ENCODE peak calls at places on chromosomes 1 and 21, in nine cellular contexts. S, A, T, G, Q, Z, Y, D and W are unnamed samples.

GRCh38 chr1:248618878-248619277 is 16.0 kb downstream of the OR2T11 start:
- DNase-seq in S (no peak), A (no peak), T (no peak), G (peak), Q (peak), Z (peak), Y (no peak), D (peak), W (peak)

GRCh38 chr1:92481598-92482403 is 4.9 kb downstream of the GFI1 start:
- DNase-seq in S (no peak), A (no peak), T (no peak), G (peak), Q (no peak), Z (peak), Y (no peak), D (peak), W (no peak)

GRCh38 chr21:43289442-43289841 is 120.6 kb downstream of the CRYAA start:
- DNase-seq in S (no peak), A (peak), T (no peak), G (no peak), Q (no peak), Z (no peak), Y (no peak), D (no peak), W (no peak)

GRCh38 chr1:8987881-8988617 is 38.2 kb downstream of the SLC2A7 start:
- DNase-seq in S (no peak), A (peak), T (no peak), G (peak), Q (peak), Z (peak), Y (peak), D (peak), W (peak)

GRCh38 chr1:119617751-119618691 is 30.0 kb downstream of the ZNF697 start:
- DNase-seq in S (no peak), A (no peak), T (no peak), G (no peak), Q (no peak), Z (no peak), Y (no peak), D (no peak), W (no peak)

GRCh38 chr21:31961027-31961426 is 88.2 kb downstream of the HUNK start:
- DNase-seq in S (no peak), A (no peak), T (no peak), G (no peak), Q (no peak), Z (no peak), Y (no peak), D (no peak), W (no peak)

GRCh38 chr1:16442273-16442672 is 1.7 kb downstream of the NECAP2 start:
- DNase-seq in S (no peak), A (no peak), T (no peak), G (no peak), Q (no peak), Z (no peak), Y (no peak), D (no peak), W (no peak)

GRCh38 chr1:163107655-163108054 is 38.5 kb downstream of the RGS4 start:
- DNase-seq in S (no peak), A (no peak), T (no peak), G (no peak), Q (no peak), Z (no peak), Y (no peak), D (no peak), W (no peak)

GRCh38 chr1:167981933-167982332 is 45.1 kb upstream of the MPC2 start:
- DNase-seq in S (no peak), A (no peak), T (no peak), G (no peak), Q (no peak), Z (no peak), Y (no peak), D (no peak), W (no peak)

GRCh38 chr1:80882552-80882951 is 918.2 kb upstream of the ADGRL2 start:
- DNase-seq in S (no peak), A (no peak), T (no peak), G (no peak), Q (no peak), Z (peak), Y (no peak), D (no peak), W (no peak)

GRCh38 chr1:65493792-65494191 is 73.3 kb downstream of the LEPR start:
- DNase-seq in S (no peak), A (no peak), T (no peak), G (no peak), Q (no peak), Z (peak), Y (no peak), D (no peak), W (peak)

GRCh38 chr1:208248254-208248935 is 4.2 kb upstream of the PLXNA2 start:
- DNase-seq in S (no peak), A (no peak), T (no peak), G (no peak), Q (no peak), Z (no peak), Y (no peak), D (no peak), W (no peak)

GRCh38 chr1:214864896-214865688 is 217.4 kb upstream of the KCNK2 start:
- DNase-seq in S (no peak), A (no peak), T (no peak), G (no peak), Q (no peak), Z (no peak), Y (no peak), D (no peak), W (no peak)

GRCh38 chr1:62198781-62199125 is 4.1 kb downstream of the L1TD1 start:
- DNase-seq in S (no peak), A (no peak), T (no peak), G (no peak), Q (no peak), Z (no peak), Y (no peak), D (no peak), W (no peak)

GRCh38 chr1:152479792-152480595 is 30.6 kb upstream of the LCE5A start:
- DNase-seq in S (no peak), A (no peak), T (peak), G (peak), Q (peak), Z (no peak), Y (peak), D (peak), W (no peak)

GRCh38 chr1:119374208-119374877 is 5.8 kb downstream of the HAO2 start:
- DNase-seq in S (no peak), A (no peak), T (no peak), G (no peak), Q (no peak), Z (no peak), Y (no peak), D (no peak), W (no peak)

DNA sequence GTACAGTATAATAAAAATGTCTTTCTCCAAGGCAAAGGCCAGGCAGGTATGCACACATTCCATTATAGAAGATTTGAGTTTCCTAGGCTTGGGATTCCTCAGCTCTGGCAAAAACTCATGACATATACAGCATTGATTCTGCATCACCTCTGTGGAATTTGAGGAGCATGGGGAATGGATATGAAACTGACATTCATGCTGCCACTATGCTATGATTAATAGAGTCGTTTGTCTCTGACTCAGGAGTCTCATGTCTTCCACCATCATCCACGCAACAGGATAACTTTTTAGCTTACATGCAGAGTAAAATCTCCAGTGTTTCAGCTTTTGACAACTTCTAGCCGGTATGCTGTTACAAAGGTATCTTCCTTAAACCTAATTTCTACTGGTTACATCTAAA is 49.8 kb upstream of the ADORA3 start:
- DNase-seq in S (no peak), A (no peak), T (peak), G (no peak), Q (no peak), Z (no peak), Y (no peak), D (no peak), W (no peak)
- H3K27ac ChIP-seq in S (no peak), A (no peak), T (peak), G (no peak), Q (peak), Z (no peak), Y (no peak), D (peak), W (no peak)

DNA sequence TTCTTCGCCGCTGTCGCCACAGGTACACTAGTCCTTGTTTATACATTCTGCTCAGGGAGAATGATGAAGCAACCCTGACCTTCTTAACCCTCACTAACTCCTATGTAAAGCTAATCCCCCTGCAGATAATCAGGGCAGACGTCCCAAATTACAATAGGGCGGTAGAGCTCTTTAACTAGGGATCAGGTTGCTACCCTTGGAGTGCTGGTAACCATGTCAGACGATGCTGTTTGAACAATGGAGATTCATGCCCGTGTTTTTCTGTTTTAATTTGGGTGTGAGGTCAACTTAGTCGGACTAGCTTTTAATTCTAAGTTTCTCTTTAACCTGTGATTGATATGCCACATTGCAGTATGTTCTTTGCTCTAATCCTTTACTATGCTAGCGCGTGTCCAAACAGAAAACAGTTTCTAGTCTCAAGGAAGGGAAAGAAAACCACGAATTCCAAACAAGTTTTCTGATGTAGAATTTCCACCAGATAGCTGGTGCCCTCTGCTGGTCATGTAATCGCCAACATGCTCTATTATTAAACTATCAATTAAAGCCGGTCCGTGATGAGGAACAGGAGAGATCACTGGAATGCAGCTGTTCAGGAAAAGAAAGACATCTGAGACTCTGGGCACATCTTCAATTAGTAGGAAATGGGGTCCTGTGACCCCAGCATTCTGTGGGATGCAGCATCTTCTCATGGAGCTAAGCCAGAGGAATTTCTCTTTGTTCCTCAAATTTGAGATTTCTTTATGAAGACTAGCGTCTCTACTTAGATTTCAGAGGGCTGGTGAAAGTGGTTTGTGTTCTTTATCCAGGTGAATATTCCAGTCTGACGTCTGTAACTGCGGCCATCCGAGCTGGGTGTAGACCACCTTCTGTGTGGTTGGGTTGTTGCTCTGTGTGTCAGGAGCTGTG is 18.3 kb upstream of the VAMP3 start:
- DNase-seq in S (no peak), A (no peak), T (no peak), G (peak), Q (peak), Z (peak), Y (peak), D (peak), W (peak)
- TF ChIP-seq POLR2AphosphoS5 in S (no peak), A (no peak), T (peak), G (no peak), Q (no peak), Z (no peak), Y (no peak), D (no peak), W (peak)

GRCh38 chr1:6596351-6596750 is 6.3 kb downstream of the KLHL21 start:
- DNase-seq in S (no peak), A (no peak), T (no peak), G (no peak), Q (no peak), Z (no peak), Y (no peak), D (no peak), W (no peak)
- H3K4me3 ChIP-seq in S (no peak), A (no peak), T (peak), G (no peak), Q (peak), Z (no peak), Y (no peak), D (no peak), W (no peak)

GRCh38 chr1:58762806-58763205 is 21.0 kb downstream of the JUN start:
- DNase-seq in S (no peak), A (no peak), T (no peak), G (no peak), Q (no peak), Z (peak), Y (no peak), D (no peak), W (no peak)

GRCh38 chr1:58767143-58767542 is 16.7 kb downstream of the JUN start:
- DNase-seq in S (no peak), A (no peak), T (no peak), G (no peak), Q (no peak), Z (no peak), Y (no peak), D (no peak), W (no peak)

GRCh38 chr1:58763214-58763613 is 20.6 kb downstream of the JUN start:
- DNase-seq in S (no peak), A (no peak), T (no peak), G (no peak), Q (no peak), Z (peak), Y (no peak), D (no peak), W (no peak)

GRCh38 chr1:58765016-58765415 is 18.8 kb downstream of the JUN start:
- DNase-seq in S (no peak), A (no peak), T (no peak), G (no peak), Q (no peak), Z (peak), Y (no peak), D (no peak), W (no peak)

DNA sequence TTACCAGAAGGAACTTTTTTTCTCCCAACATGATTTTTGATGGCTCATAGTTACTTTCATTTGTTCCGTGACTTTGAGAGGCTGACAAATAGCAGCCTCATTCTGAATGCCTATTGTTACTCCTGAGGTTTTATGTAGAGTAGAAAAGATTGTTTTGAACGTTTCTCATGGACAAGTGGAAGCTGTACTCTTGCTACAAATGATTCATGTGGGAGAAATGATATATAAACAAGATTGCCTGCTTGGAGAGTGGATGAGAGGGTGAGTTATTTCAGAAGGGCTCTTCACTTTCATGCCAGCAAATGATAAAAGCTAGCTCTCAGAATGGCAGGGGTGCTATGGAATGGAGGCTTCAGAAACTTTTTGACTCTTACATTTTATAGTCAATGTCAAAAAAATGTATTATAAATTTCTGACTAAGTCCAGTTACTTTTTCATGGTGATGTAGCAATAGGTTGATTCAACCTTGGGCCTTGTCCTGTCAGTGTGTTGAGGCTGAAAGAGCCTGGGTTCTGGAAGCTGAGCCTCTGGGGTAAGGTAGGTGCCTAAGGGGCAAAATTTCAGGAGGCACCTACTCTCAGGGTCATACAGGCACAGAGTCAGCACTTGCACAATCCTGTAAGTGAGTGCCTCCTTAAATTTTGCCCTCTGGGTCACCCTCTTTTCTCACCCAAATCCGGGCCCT is 19.4 kb downstream of the JUN start:
- DNase-seq in S (no peak), A (no peak), T (no peak), G (no peak), Q (no peak), Z (peak), Y (no peak), D (no peak), W (no peak)
- H3K27ac ChIP-seq in S (no peak), A (no peak), T (peak), G (no peak), Q (no peak), Z (peak), Y (no peak), D (peak), W (no peak)

DNA sequence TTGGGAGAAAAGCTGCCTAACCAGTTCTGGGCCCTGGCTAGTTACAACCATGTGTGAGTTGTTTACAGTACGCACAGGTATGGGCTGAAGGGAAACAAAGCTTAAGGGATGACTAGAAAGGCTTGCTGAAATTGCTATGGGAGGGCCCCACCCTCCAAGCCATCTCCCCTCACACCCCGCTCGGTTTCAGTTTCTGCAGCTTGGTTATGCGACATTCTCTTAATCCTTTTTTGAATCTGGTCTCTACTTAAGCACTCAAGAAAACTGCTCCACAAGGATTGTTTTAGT is 43.1 kb downstream of the PBX1 start:
- DNase-seq in S (no peak), A (no peak), T (no peak), G (peak), Q (peak), Z (no peak), Y (no peak), D (no peak), W (peak)
- TF ChIP-seq POLR2AphosphoS5 in S (no peak), A (no peak), T (no peak), G (no peak), Q (peak), Z (no peak), Y (no peak), D (no peak), W (peak)

GRCh38 chr1:54390655-54391054 is 15.5 kb downstream of the SSBP3 start:
- DNase-seq in S (no peak), A (peak), T (no peak), G (no peak), Q (no peak), Z (no peak), Y (no peak), D (no peak), W (no peak)
- H3K4me3 ChIP-seq in S (no peak), A (no peak), T (no peak), G (no peak), Q (no peak), Z (no peak), Y (no peak), D (no peak), W (no peak)

DNA sequence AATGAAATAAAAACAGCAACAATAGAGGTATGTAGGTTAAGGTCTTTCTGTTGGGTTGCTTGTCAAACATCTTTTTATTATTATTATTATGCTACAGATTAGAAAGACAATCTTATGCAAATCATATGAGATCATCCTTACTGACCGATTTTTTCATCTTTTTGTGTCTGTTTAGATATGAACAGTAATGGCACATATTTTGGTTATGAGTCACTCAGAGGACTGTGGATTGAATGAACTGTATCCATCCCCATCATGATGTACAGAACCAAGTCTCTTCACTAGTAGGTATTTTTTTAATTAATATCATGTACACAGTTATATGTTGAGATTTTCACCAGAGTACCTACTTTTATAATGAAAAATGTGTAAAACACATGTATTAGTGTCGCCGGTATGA is 159.1 kb downstream of the CHRM3 start:
- DNase-seq in S (no peak), A (no peak), T (no peak), G (no peak), Q (no peak), Z (no peak), Y (no peak), D (no peak), W (no peak)
- H3K27ac ChIP-seq in S (no peak), A (no peak), T (no peak), G (no peak), Q (no peak), Z (no peak), Y (no peak), D (no peak), W (no peak)

GRCh38 chr1:43576521-43576920 is 45.8 kb downstream of the PTPRF start:
- DNase-seq in S (no peak), A (no peak), T (no peak), G (no peak), Q (no peak), Z (no peak), Y (no peak), D (no peak), W (no peak)
- TF ChIP-seq POLR2AphosphoS5 in S (no peak), A (no peak), T (no peak), G (no peak), Q (no peak), Z (no peak), Y (no peak), D (no peak), W (no peak)

DNA sequence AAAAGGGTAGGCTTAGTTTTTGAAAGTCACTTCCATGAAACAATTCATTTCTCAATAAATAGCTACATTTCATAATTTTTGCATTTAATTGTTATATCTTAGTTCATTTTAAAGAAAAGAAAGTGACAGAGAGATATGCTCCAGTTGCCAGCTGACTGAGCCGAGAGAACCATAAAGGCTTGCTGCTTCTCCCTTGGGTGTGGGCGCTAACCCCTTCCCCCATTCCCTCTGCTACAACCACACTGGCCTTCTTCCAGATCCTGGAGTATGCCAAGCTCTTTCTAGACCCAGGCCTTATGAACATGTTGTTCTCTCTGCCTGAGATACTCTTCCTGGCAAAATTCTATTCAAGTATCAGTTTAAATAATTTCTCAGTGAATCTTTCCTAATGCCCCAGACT is 12.3 kb downstream of the SORT1 start:
- DNase-seq in S (no peak), A (no peak), T (no peak), G (no peak), Q (peak), Z (no peak), Y (no peak), D (no peak), W (no peak)
- H3K4me3 ChIP-seq in S (no peak), A (no peak), T (no peak), G (no peak), Q (no peak), Z (no peak), Y (no peak), D (no peak), W (no peak)

GRCh38 chr21:42235593-42235992 is 16.7 kb downstream of the ABCG1 start:
- DNase-seq in S (no peak), A (peak), T (no peak), G (no peak), Q (no peak), Z (peak), Y (peak), D (no peak), W (no peak)
- H3K27ac ChIP-seq in S (no peak), A (peak), T (peak), G (no peak), Q (peak), Z (no peak), Y (no peak), D (no peak), W (no peak)